ENCODE peak calls at places on chromosomes 6 and 20, in four cellular contexts. C is anterior cingulate cortex, H is SW480, J is SK-N-DZ. I is an unnamed sample.

GRCh38 chr6:63448229-63448628 is 124.1 kb upstream of the LOC128125822 start:
- DNase-seq in J (no peak), H (no peak), C (no peak), I (no peak)

GRCh38 chr6:135995160-135995898 is 143.8 kb downstream of the PDE7B start:
- DNase-seq in C (no peak), H (no peak), J (no peak), I (no peak)

GRCh38 chr6:143539106-143539505 is 27.6 kb upstream of the FUCA2 start:
- DNase-seq in H (no peak), C (no peak), J (no peak), I (no peak)

GRCh38 chr6:161067749-161068148 is 76.2 kb downstream of the MAP3K4 start:
- DNase-seq in C (no peak), J (no peak), H (no peak), I (no peak)

GRCh38 chr20:17627101-17627950 is 54.7 kb downstream of the RRBP1 start:
- DNase-seq in C (no peak), J (no peak), H (no peak), I (no peak)

GRCh38 chr6:105588116-105588710 is 185.3 kb upstream of the PREP start:
- DNase-seq in J (no peak), C (no peak), H (no peak), I (no peak)

GRCh38 chr20:21324126-21324525 is 21.0 kb downstream of the XRN2 start:
- DNase-seq in J (no peak), H (no peak), C (no peak), I (no peak)

GRCh38 chr20:42906120-42906519 is 283.6 kb downstream of the PTPRT start:
- DNase-seq in C (no peak), H (no peak), J (no peak), I (no peak)

GRCh38 chr6:11419763-11420453 is 117.6 kb upstream of the TMEM170B start:
- DNase-seq in C (no peak), H (no peak), J (no peak), I (no peak)

GRCh38 chr20:58845706-58846105 is 5.0 kb downstream of the GNAS-AS1 start:
- DNase-seq in H (no peak), J (no peak), C (no peak), I (no peak)

GRCh38 chr6:87742106-87742505 is 40.1 kb upstream of the AKIRIN2 start:
- DNase-seq in C (no peak), J (no peak), H (no peak), I (no peak)

GRCh38 chr20:1569417-1569861 is 11.9 kb upstream of the SIRPD start:
- DNase-seq in H (no peak), C (no peak), J (no peak), I (no peak)

GRCh38 chr6:105596284-105596755 is 193.4 kb upstream of the PREP start:
- DNase-seq in C (no peak), J (no peak), H (peak), I (no peak)